ENCODE peak calls at places on chromosomes 11 and 22, in ten cellular contexts. T, O, M, H, J, X, Z, B, Y and G are unnamed samples.

GRCh38 chr22:19565921-19566598 is 41.9 kb upstream of the CLDN5 start:
- DNase-seq in T (no peak), O (no peak), M (no peak), H (peak), J (no peak), X (no peak), Z (no peak), B (no peak), Y (no peak), G (no peak)

GRCh38 chr11:121794671-121795070 is 321.3 kb downstream of the BLID start:
- DNase-seq in T (no peak), O (no peak), M (no peak), H (no peak), J (no peak), X (no peak), Z (no peak), B (no peak), Y (no peak), G (no peak)

GRCh38 chr11:110000045-110000502 is 93.1 kb upstream of the ZC3H12C start:
- DNase-seq in T (peak), O (peak), M (no peak), H (peak), J (peak), X (peak), Z (no peak), B (no peak), Y (no peak), G (peak)

GRCh38 chr11:113876074-113876797 is 864 bp upstream of the USP28 start:
- DNase-seq in T (no peak), O (no peak), M (no peak), H (no peak), J (no peak), X (no peak), Z (no peak), B (peak), Y (no peak), G (no peak)

GRCh38 chr22:45966320-45966891 is 10.6 kb downstream of the WNT7B start:
- DNase-seq in T (no peak), O (no peak), M (peak), H (no peak), J (no peak), X (no peak), Z (no peak), B (no peak), Y (no peak), G (no peak)

GRCh38 chr11:11291432-11292015 is 61.5 kb downstream of the CSNK2A3 start:
- DNase-seq in T (no peak), O (no peak), M (no peak), H (no peak), J (no peak), X (no peak), Z (no peak), B (no peak), Y (no peak), G (no peak)

GRCh38 chr22:37100589-37101127 is 8.9 kb downstream of the TMPRSS6 start:
- DNase-seq in T (no peak), O (no peak), M (no peak), H (no peak), J (no peak), X (no peak), Z (no peak), B (no peak), Y (no peak), G (no peak)

GRCh38 chr11:114440121-114440860 is 1.0 kb downstream of the REXO2 start:
- DNase-seq in T (no peak), O (no peak), M (no peak), H (no peak), J (peak), X (no peak), Z (no peak), B (no peak), Y (no peak), G (no peak)

GRCh38 chr11:121563003-121563402 is 110.2 kb upstream of the SORL1-AS1 start:
- DNase-seq in T (no peak), O (no peak), M (no peak), H (no peak), J (no peak), X (no peak), Z (no peak), B (no peak), Y (no peak), G (no peak)

GRCh38 chr11:38460429-38460828 is 1862.4 kb upstream of the RAG2 start:
- DNase-seq in T (peak), O (no peak), M (no peak), H (peak), J (peak), X (no peak), Z (no peak), B (no peak), Y (no peak), G (peak)

GRCh38 chr11:64090811-64091516 is 55.2 kb downstream of the FLRT1 start:
- DNase-seq in T (peak), O (no peak), M (no peak), H (no peak), J (peak), X (no peak), Z (no peak), B (no peak), Y (no peak), G (no peak)

DNA sequence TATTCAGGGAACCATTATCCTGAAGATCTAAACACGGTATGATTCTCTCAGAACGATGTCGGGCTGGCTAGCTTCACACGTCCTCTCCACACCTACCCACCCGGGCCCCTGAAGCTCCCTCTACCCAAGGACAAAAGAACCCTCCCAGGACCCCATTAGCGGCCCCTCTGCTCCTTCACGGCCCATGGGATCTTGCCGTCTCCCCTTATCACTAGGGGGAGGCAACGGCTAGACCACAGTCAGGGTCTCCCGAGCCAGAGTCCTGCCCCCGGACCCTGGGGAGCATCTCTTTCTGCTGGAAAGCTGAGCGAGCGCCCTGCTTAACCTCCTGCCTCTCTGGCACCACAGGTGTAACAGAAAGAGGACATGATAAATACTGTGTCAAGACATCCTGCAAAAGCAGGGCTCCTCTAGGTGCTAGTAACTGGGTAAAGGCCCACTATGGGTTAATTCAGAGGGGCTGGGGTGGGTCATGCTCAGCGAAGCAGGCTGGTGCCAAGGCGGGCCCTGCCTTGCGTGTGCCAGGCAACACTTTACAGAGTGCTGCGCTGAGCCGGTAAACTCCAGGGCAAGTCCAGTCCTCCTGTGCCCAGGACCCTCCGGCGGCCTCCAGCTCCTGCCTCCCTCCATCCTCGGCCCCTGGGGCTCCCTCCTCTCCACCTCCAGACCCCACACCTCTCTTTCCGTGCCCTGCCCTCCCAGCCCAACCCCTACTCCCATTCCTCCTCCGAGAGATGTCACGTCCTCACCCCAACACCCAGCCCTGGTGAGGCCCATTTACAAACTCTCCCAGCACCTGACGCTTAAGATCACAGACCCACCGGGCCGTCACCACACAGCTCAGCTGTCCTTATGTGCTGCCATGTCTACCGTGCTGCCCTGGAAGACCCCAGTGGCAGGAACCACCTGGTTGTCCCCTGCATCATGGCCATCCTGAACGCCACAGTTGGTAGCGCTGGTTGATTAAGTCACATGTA is 3.0 kb downstream of the TOLLIP start:
- DNase-seq in T (no peak), O (no peak), M (no peak), H (no peak), J (no peak), X (no peak), Z (no peak), B (peak), Y (no peak), G (no peak)
- H3K4me3 ChIP-seq in T (no peak), O (no peak), M (no peak), H (peak), J (no peak), X (no peak), Z (no peak), B (peak), Y (no peak), G (no peak)

GRCh38 chr22:26047920-26048319 is 121.3 kb upstream of the SEZ6L start:
- DNase-seq in T (no peak), O (no peak), M (no peak), H (no peak), J (no peak), X (no peak), Z (no peak), B (no peak), Y (no peak), G (no peak)

GRCh38 chr22:26045855-26046254 is 123.4 kb upstream of the SEZ6L start:
- DNase-seq in T (no peak), O (no peak), M (no peak), H (no peak), J (no peak), X (no peak), Z (no peak), B (no peak), Y (no peak), G (no peak)

GRCh38 chr22:26053737-26054316 is 115.4 kb upstream of the SEZ6L start:
- DNase-seq in T (no peak), O (no peak), M (no peak), H (no peak), J (no peak), X (no peak), Z (no peak), B (no peak), Y (no peak), G (no peak)

GRCh38 chr22:26047516-26047915 is 121.7 kb upstream of the SEZ6L start:
- DNase-seq in T (no peak), O (no peak), M (no peak), H (no peak), J (no peak), X (no peak), Z (no peak), B (no peak), Y (no peak), G (no peak)

GRCh38 chr22:26050079-26050478 is 119.2 kb upstream of the SEZ6L start:
- DNase-seq in T (no peak), O (no peak), M (no peak), H (no peak), J (no peak), X (no peak), Z (no peak), B (no peak), Y (no peak), G (no peak)
- H3K4me3 ChIP-seq in T (no peak), O (no peak), M (no peak), H (no peak), J (no peak), X (no peak), Z (no peak), B (no peak), Y (no peak), G (no peak)

GRCh38 chr11:125110996-125111340 is 458 bp downstream of the TMEM218 start:
- DNase-seq in T (peak), O (no peak), M (no peak), H (peak), J (no peak), X (no peak), Z (no peak), B (no peak), Y (no peak), G (no peak)

GRCh38 chr11:125112235-125112604 is 794 bp upstream of the TMEM218 start:
- DNase-seq in T (no peak), O (no peak), M (no peak), H (no peak), J (no peak), X (no peak), Z (no peak), B (peak), Y (no peak), G (no peak)

GRCh38 chr11:125110506-125110905 is 920 bp downstream of the TMEM218 start:
- DNase-seq in T (peak), O (no peak), M (no peak), H (no peak), J (no peak), X (no peak), Z (no peak), B (no peak), Y (no peak), G (no peak)

GRCh38 chr11:125114518-125114917 is 3.1 kb upstream of the TMEM218 start:
- DNase-seq in T (peak), O (no peak), M (no peak), H (no peak), J (no peak), X (no peak), Z (no peak), B (no peak), Y (no peak), G (no peak)

DNA sequence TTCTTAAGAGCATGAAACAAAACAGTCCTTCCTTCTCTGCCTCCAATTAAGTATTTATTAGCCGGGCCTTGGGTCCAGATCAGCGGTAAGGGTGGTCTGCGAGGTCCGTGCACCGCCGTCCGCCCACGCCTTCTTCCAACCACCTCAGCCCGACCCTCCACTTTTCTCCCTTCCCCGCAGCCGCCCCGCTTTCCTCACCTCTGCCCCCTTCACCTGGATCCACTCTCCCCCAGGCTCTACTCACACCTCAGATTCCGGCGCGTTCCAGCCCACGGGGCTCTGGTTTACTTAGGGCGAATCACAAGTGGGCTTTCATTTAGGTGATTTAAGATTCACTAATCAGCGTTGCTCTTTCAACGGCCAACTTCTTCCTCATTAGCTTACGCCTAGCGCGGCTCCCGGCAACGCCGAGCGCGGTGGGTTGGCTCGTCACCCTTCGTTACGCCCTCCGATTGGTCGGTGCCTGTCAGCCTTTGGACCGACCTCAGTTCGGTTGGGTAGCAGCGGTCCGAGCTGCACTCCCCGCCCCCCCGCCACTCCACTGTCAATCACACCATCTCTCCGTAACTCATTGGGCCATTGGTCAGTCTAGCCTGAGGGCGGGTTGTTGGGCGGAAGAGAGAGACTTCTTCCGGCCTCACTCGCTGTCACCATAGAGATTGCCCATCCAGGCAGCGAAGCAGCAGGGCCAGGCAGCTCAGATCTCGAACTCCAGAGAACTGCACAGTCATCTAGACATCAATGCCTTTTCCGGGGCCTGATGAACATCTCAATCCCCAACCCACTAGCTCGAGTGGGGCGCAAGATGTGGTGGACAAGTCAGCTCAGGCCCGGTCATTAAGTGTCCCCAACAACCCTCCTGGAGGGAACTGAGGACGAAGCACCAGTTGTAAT is at the start of gene TMEM218:
- DNase-seq in T (peak), O (peak), M (peak), H (peak), J (peak), X (peak), Z (peak), B (peak), Y (peak), G (peak)
- H3K4me3 ChIP-seq in T (peak), O (peak), M (peak), H (peak), J (peak), X (peak), Z (peak), B (peak), Y (peak), G (peak)

DNA sequence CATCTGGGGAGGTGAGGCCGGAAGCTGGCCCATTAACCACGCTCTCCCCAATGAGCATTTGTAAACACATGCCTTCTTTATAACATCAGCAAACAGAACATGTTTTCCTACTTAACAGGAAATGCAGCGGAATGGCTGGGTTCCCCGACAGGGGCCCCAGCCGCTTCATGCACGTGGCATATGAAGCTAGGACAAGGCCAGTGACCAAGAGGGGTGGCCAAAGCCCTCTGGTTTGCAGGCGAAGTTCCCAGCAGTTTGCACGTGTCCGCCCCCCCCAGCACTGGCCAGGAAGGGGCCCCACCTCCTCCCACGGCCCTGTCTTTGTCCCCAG is 38.7 kb upstream of the LINC01488 start:
- DNase-seq in T (peak), O (peak), M (peak), H (peak), J (peak), X (peak), Z (peak), B (peak), Y (no peak), G (no peak)
- H3K4me3 ChIP-seq in T (no peak), O (no peak), M (no peak), H (no peak), J (no peak), X (peak), Z (peak), B (peak), Y (no peak), G (no peak)

GRCh38 chr22:50346415-50346945 is 3.4 kb downstream of the PPP6R2 start:
- DNase-seq in T (no peak), O (no peak), M (no peak), H (no peak), J (no peak), X (no peak), Z (no peak), B (no peak), Y (no peak), G (no peak)
- H3K4me3 ChIP-seq in T (no peak), O (no peak), M (no peak), H (no peak), J (no peak), X (no peak), Z (no peak), B (peak), Y (no peak), G (no peak)

GRCh38 chr11:69013009-69013951 is at the start of gene MRGPRF:
- DNase-seq in T (peak), O (peak), M (peak), H (no peak), J (peak), X (peak), Z (peak), B (peak), Y (peak), G (no peak)
- H3K4me3 ChIP-seq in T (peak), O (peak), M (no peak), H (no peak), J (peak), X (peak), Z (peak), B (peak), Y (peak), G (peak)

GRCh38 chr11:2387266-2387982 is 10.3 kb downstream of the CD81 start:
- DNase-seq in T (peak), O (no peak), M (no peak), H (no peak), J (peak), X (no peak), Z (no peak), B (no peak), Y (no peak), G (no peak)
- H3K4me3 ChIP-seq in T (no peak), O (no peak), M (no peak), H (no peak), J (no peak), X (no peak), Z (peak), B (peak), Y (no peak), G (no peak)

DNA sequence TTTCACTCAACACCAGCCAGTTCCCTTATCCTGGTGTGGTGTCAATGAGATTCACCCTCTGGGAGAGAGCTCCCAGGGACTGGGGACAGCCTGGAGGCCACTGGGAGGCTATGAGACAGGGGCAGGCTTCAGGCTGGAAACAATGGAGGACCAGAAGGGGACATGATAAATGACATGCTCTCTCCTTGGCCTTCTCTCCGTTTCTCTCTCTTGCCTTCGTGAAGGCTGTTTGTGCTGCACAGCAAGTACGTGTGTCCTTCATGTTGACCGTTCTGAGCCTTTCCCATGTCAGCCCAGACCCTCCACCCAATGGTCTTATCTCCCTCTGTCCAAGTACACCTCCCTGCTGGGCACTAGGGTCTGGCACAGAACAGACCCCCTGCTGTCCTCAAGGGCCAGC is 1.6 kb upstream of the LZTR1 start:
- DNase-seq in T (no peak), O (no peak), M (no peak), H (no peak), J (no peak), X (no peak), Z (no peak), B (no peak), Y (no peak), G (no peak)
- H3K4me3 ChIP-seq in T (no peak), O (no peak), M (no peak), H (no peak), J (no peak), X (no peak), Z (no peak), B (peak), Y (peak), G (no peak)

DNA sequence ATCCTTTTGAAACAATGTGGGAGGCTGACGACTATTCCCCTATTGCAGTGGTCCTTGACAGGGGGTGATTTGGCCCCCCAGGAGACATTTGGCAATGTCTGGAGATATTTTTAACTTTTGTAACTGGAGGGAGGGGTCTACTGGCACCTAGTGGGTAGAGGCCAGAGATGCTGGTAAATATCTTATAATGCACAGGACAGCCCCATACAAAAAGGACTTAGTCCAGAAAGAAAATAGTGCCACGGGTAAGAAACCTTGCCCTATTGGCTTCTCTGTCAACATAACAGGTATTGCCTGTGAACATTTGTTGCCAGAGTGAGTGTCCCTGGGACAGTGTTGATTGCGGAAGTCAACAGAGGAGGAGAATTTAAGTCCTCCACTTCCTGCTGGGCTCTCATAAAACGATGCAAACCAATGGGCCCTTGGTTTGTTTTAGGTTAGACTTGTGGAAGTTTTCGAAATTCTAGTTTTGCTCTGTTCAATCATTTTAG is 101.6 kb downstream of the MAML2 start:
- DNase-seq in T (no peak), O (no peak), M (no peak), H (no peak), J (no peak), X (no peak), Z (no peak), B (no peak), Y (no peak), G (no peak)
- H3K4me3 ChIP-seq in T (no peak), O (no peak), M (no peak), H (no peak), J (no peak), X (no peak), Z (no peak), B (no peak), Y (no peak), G (no peak)

GRCh38 chr11:134742956-134743808 is 331.1 kb upstream of the B3GAT1 start:
- DNase-seq in T (no peak), O (no peak), M (no peak), H (no peak), J (no peak), X (no peak), Z (no peak), B (peak), Y (no peak), G (no peak)
- H3K4me3 ChIP-seq in T (no peak), O (no peak), M (no peak), H (no peak), J (no peak), X (no peak), Z (no peak), B (no peak), Y (no peak), G (no peak)